ENCODE peak calls at places on chromosomes 7 and 10, in six cellular contexts. One of them, this sample, is unnamed.

GRCh38 chr7:2821842-2822507 is 22.1 kb downstream of the GNA12 start:
- DNase-seq in AG04450: peak
- DNase-seq in heart left ventricle: no peak
- DNase-seq in right atrium auricular region: no peak
- DNase-seq in fibroblast of lung: peak
- DNase-seq in nephron progenitor cell: no peak
- DNase-seq in this sample: peak

GRCh38 chr7:76071316-76072242 is 23.7 kb downstream of the MDH2 start:
- DNase-seq in heart left ventricle: peak
- DNase-seq in AG04450: no peak
- DNase-seq in right atrium auricular region: no peak
- DNase-seq in fibroblast of lung: peak
- DNase-seq in nephron progenitor cell: peak
- DNase-seq in this sample: no peak

GRCh38 chr10:73867871-73868631 is 6.3 kb downstream of the CAMK2G start:
- DNase-seq in heart left ventricle: no peak
- DNase-seq in nephron progenitor cell: no peak
- DNase-seq in AG04450: no peak
- DNase-seq in right atrium auricular region: no peak
- DNase-seq in fibroblast of lung: no peak
- DNase-seq in this sample: no peak

GRCh38 chr10:34996843-34997242 is 93.3 kb downstream of the CUL2 start:
- DNase-seq in AG04450: no peak
- DNase-seq in nephron progenitor cell: no peak
- DNase-seq in heart left ventricle: peak
- DNase-seq in right atrium auricular region: no peak
- DNase-seq in fibroblast of lung: peak
- DNase-seq in this sample: peak

GRCh38 chr10:125824736-125825135 is 1.4 kb downstream of the BCCIP start:
- DNase-seq in fibroblast of lung: no peak
- DNase-seq in right atrium auricular region: no peak
- DNase-seq in heart left ventricle: no peak
- DNase-seq in AG04450: no peak
- DNase-seq in nephron progenitor cell: no peak
- DNase-seq in this sample: no peak

GRCh38 chr7:66399566-66399965 is 194.4 kb downstream of the TPST1 start:
- DNase-seq in nephron progenitor cell: no peak
- DNase-seq in heart left ventricle: no peak
- DNase-seq in AG04450: no peak
- DNase-seq in fibroblast of lung: no peak
- DNase-seq in right atrium auricular region: no peak
- DNase-seq in this sample: no peak

GRCh38 chr10:91579351-91579985 is 53.4 kb downstream of the PPP1R3C start:
- DNase-seq in heart left ventricle: no peak
- DNase-seq in AG04450: no peak
- DNase-seq in nephron progenitor cell: no peak
- DNase-seq in right atrium auricular region: no peak
- DNase-seq in fibroblast of lung: no peak
- DNase-seq in this sample: no peak

GRCh38 chr10:100970076-100970913 is 991 bp downstream of the SEMA4G start:
- DNase-seq in fibroblast of lung: no peak
- DNase-seq in AG04450: no peak
- DNase-seq in nephron progenitor cell: peak
- DNase-seq in right atrium auricular region: peak
- DNase-seq in heart left ventricle: no peak
- DNase-seq in this sample: no peak

GRCh38 chr10:110395350-110396283 is 90.9 kb upstream of the SMNDC1 start:
- DNase-seq in heart left ventricle: no peak
- DNase-seq in AG04450: peak
- DNase-seq in fibroblast of lung: peak
- DNase-seq in right atrium auricular region: peak
- DNase-seq in nephron progenitor cell: peak
- DNase-seq in this sample: no peak

GRCh38 chr10:103553743-103554487 is 60.4 kb downstream of the NEURL1 start:
- DNase-seq in heart left ventricle: no peak
- DNase-seq in AG04450: no peak
- DNase-seq in nephron progenitor cell: no peak
- DNase-seq in fibroblast of lung: no peak
- DNase-seq in right atrium auricular region: no peak
- DNase-seq in this sample: no peak

DNA sequence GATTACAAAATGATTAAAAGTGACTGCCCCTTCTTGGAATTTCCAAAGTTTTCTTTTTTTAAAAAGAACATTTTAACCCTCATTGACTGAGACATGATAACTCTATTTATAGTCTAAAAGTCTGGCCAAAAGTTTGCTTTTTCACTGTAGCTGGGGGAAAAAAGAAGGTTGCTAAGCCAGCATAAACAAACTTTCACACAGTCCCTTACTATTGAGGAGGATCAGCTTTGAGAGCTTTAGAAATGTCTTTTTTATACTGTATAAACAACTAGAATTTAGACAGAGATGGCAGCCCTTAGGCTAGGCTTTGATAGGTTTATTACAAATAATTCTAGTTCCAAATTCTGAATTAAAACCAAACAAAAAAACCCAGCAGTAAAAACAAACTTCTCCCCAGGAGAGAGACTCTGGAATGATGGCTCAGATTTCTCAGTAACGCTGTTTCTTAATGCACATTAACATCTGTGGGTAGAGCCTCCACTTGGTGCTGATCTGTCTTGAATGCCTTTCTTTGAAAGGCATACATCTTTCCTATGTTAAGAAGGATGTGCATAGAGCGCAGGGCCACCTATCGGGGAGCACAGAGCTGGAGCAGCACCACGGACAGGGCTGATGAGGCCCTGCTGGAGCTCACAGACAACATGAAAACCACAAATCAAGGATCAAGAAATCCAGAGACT is 100.9 kb upstream of the PDLIM1 start:
- DNase-seq in nephron progenitor cell: peak
- DNase-seq in fibroblast of lung: peak
- DNase-seq in AG04450: peak
- DNase-seq in right atrium auricular region: no peak
- DNase-seq in heart left ventricle: no peak
- DNase-seq in this sample: no peak
- TF ChIP-seq CTCF in nephron progenitor cell: no peak
- TF ChIP-seq CTCF in fibroblast of lung: peak
- TF ChIP-seq CTCF in AG04450: peak
- TF ChIP-seq CTCF in right atrium auricular region: peak
- TF ChIP-seq CTCF in heart left ventricle: no peak
- TF ChIP-seq CTCF in this sample: no peak

GRCh38 chr7:5394264-5395105 is 29.1 kb downstream of the TNRC18 start:
- DNase-seq in right atrium auricular region: no peak
- DNase-seq in heart left ventricle: no peak
- DNase-seq in nephron progenitor cell: no peak
- DNase-seq in AG04450: no peak
- DNase-seq in fibroblast of lung: no peak
- DNase-seq in this sample: no peak

GRCh38 chr7:5393328-5393727 is 30.3 kb downstream of the TNRC18 start:
- DNase-seq in AG04450: no peak
- DNase-seq in right atrium auricular region: no peak
- DNase-seq in nephron progenitor cell: no peak
- DNase-seq in heart left ventricle: no peak
- DNase-seq in fibroblast of lung: no peak
- DNase-seq in this sample: no peak

GRCh38 chr7:5395246-5395645 is 28.4 kb downstream of the TNRC18 start:
- DNase-seq in AG04450: no peak
- DNase-seq in heart left ventricle: no peak
- DNase-seq in fibroblast of lung: no peak
- DNase-seq in nephron progenitor cell: no peak
- DNase-seq in right atrium auricular region: no peak
- DNase-seq in this sample: no peak

GRCh38 chr7:5396542-5396941 is 27.1 kb downstream of the TNRC18 start:
- DNase-seq in AG04450: no peak
- DNase-seq in nephron progenitor cell: no peak
- DNase-seq in fibroblast of lung: peak
- DNase-seq in right atrium auricular region: no peak
- DNase-seq in heart left ventricle: no peak
- DNase-seq in this sample: no peak

DNA sequence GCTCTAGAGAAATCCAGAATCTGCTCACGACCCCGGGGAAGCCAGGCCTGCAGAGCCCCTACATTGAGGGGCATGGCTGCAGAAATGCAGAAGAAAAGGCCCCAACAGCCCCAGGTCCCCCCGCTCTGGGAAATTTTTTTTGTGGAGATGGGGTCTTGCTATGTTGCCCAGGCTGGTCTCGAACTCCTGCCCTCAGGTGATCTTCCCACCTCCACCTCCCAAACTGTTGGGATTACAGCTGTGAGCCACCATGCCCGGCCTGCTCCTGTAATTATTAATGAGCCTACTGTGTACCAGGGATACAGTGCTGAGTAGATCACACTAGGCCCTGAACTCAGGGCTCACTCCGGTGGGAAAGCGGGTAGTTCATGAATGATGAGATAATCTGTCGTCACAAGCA is 29.9 kb downstream of the TNRC18 start:
- DNase-seq in nephron progenitor cell: no peak
- DNase-seq in AG04450: no peak
- DNase-seq in fibroblast of lung: no peak
- DNase-seq in heart left ventricle: no peak
- DNase-seq in right atrium auricular region: no peak
- DNase-seq in this sample: no peak
- TF ChIP-seq CTCF in nephron progenitor cell: no peak
- TF ChIP-seq CTCF in AG04450: no peak
- TF ChIP-seq CTCF in fibroblast of lung: no peak
- TF ChIP-seq CTCF in heart left ventricle: no peak
- TF ChIP-seq CTCF in right atrium auricular region: no peak
- TF ChIP-seq CTCF in this sample: no peak

DNA sequence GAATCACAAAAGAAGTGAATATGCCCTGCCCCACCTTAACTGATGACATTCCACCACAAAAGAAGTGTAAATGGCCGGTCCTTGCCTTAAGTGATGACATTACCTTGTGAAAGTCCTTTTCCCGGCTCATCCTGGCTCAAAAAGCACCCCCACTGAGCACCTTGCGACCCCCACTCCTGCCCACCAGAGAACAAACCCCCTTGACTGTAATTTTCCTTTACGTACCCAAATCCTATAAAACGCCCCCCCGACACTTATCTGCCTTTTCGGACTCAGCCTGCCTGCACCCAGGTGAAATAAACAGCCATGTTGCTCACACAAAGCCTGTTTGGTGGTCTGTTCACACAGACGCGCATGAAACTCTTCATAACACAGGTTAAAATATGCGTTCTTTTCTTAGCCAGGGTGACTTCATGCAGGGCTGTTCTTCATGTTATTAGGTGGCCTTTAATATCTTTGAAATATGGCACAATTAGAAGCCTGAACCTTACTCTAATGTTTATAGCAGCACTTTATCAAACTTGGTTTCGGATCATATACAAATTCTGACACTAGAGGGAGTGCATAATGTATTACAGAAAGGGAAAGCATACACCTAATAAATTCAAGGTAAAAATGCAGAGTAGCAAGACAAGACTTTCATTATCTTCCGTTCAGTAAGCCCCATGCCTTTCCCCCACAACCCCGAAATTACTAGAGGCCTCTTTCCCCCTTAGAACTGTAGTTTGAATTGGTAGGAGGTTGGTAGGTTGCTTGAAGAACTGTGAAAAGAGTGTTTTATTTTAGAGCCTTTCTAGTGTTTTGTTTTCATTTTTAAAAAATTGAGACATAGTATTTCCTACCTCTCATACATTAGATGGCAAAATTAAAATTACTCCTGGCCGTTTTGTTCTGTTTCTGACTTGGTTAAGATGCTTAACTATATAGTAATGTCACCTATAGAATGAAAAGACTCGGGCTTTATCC is 117.9 kb downstream of the NPY start:
- DNase-seq in fibroblast of lung: peak
- DNase-seq in AG04450: no peak
- DNase-seq in nephron progenitor cell: no peak
- DNase-seq in heart left ventricle: no peak
- DNase-seq in right atrium auricular region: no peak
- DNase-seq in this sample: no peak
- TF ChIP-seq CTCF in fibroblast of lung: peak
- TF ChIP-seq CTCF in AG04450: peak
- TF ChIP-seq CTCF in nephron progenitor cell: peak
- TF ChIP-seq CTCF in heart left ventricle: no peak
- TF ChIP-seq CTCF in right atrium auricular region: peak
- TF ChIP-seq CTCF in this sample: peak

GRCh38 chr10:119197921-119198320 is 9.4 kb upstream of the GRK5 start:
- DNase-seq in fibroblast of lung: peak
- DNase-seq in right atrium auricular region: no peak
- DNase-seq in nephron progenitor cell: no peak
- DNase-seq in heart left ventricle: no peak
- DNase-seq in AG04450: no peak
- DNase-seq in this sample: no peak

GRCh38 chr10:119201233-119201632 is 6.1 kb upstream of the GRK5 start:
- DNase-seq in heart left ventricle: no peak
- DNase-seq in nephron progenitor cell: no peak
- DNase-seq in right atrium auricular region: no peak
- DNase-seq in fibroblast of lung: no peak
- DNase-seq in AG04450: no peak
- DNase-seq in this sample: no peak

GRCh38 chr10:119199231-119199992 is 8.0 kb upstream of the GRK5 start:
- DNase-seq in fibroblast of lung: peak
- DNase-seq in AG04450: no peak
- DNase-seq in nephron progenitor cell: peak
- DNase-seq in right atrium auricular region: peak
- DNase-seq in heart left ventricle: no peak
- DNase-seq in this sample: peak

GRCh38 chr10:119203006-119203405 is 4.4 kb upstream of the GRK5 start:
- DNase-seq in right atrium auricular region: no peak
- DNase-seq in AG04450: no peak
- DNase-seq in fibroblast of lung: peak
- DNase-seq in nephron progenitor cell: no peak
- DNase-seq in heart left ventricle: no peak
- DNase-seq in this sample: no peak

GRCh38 chr10:119198438-119198837 is 8.9 kb upstream of the GRK5 start:
- DNase-seq in right atrium auricular region: no peak
- DNase-seq in AG04450: no peak
- DNase-seq in heart left ventricle: no peak
- DNase-seq in fibroblast of lung: no peak
- DNase-seq in nephron progenitor cell: peak
- DNase-seq in this sample: no peak
- TF ChIP-seq CTCF in right atrium auricular region: peak
- TF ChIP-seq CTCF in AG04450: peak
- TF ChIP-seq CTCF in heart left ventricle: no peak
- TF ChIP-seq CTCF in fibroblast of lung: peak
- TF ChIP-seq CTCF in nephron progenitor cell: peak
- TF ChIP-seq CTCF in this sample: no peak

This sample was measured in CD14-positive monocyte.